ENCODE peak calls at places on chromosomes 13 and 19, in seven cellular contexts. M is tibial artery; U is IMR-90; L is uterus; C is neural progenitor cell; W is aorta; O is effector memory CD4-positive, alpha-beta T cell. K is an unnamed sample.

GRCh38 chr13:78182813-78183212 is 264.2 kb upstream of the EDNRB start:
- DNase-seq in M (no peak), U (no peak), L (no peak), C (no peak), W (no peak), O (no peak), K (no peak)

GRCh38 chr19:5691205-5691929 is 1.3 kb downstream of the RPL36 start:
- DNase-seq in M (peak; percentile 45), U (peak; percentile 31), L (peak; percentile 68), C (peak; percentile 45), W (no peak), O (peak; percentile 21), K (peak; percentile 81)

GRCh38 chr13:100887729-100888151 is 213.1 kb upstream of the TMTC4 start:
- DNase-seq in M (no peak), U (peak; percentile 82), L (no peak), C (no peak), W (no peak), O (no peak), K (no peak)

GRCh38 chr19:20247016-20247683 is 80.1 kb downstream of the ZNF486 start:
- DNase-seq in M (no peak), U (no peak), L (peak; percentile 56), C (peak; percentile 63), W (no peak), O (no peak), K (peak; percentile 16)

GRCh38 chr13:74052402-74052928 is 81.7 kb downstream of the KLF12 start:
- DNase-seq in M (peak; percentile 68), U (no peak), L (no peak), C (no peak), W (peak; percentile 87), O (no peak), K (no peak)

GRCh38 chr13:43003729-43004128 is 11.7 kb upstream of the EPSTI1 start:
- DNase-seq in M (no peak), U (no peak), L (no peak), C (no peak), W (no peak), O (no peak), K (no peak)

GRCh38 chr19:18514800-18515682 is 6.8 kb downstream of the ELL start:
- DNase-seq in M (peak; percentile 45), U (peak; percentile 67), L (peak; percentile 70), C (no peak), W (peak; percentile 86), O (peak; percentile 47), K (peak; percentile 51)

GRCh38 chr13:77002590-77003190 is 10.8 kb downstream of the CLN5 start:
- DNase-seq in M (no peak), U (peak; percentile 48), L (no peak), C (peak; percentile 40), W (no peak), O (no peak), K (no peak)

GRCh38 chr13:51731759-51732158 is 72.2 kb downstream of the DHRS12 start:
- DNase-seq in M (no peak), U (peak; percentile 54), L (no peak), C (no peak), W (no peak), O (no peak), K (no peak)

GRCh38 chr19:32287086-32287485 is 58.3 kb upstream of the ZNF507 start:
- DNase-seq in M (no peak), U (no peak), L (no peak), C (no peak), W (no peak), O (no peak), K (no peak)

GRCh38 chr13:114130131-114130707 is 2.2 kb downstream of the RASA3 start:
- DNase-seq in M (no peak), U (no peak), L (no peak), C (peak; percentile 57), W (no peak), O (no peak), K (no peak)

GRCh38 chr19:51131780-51132680 is 7.3 kb downstream of the SIGLEC9 start:
- DNase-seq in M (no peak), U (peak; percentile 38), L (no peak), C (peak; percentile 43), W (no peak), O (no peak), K (peak; percentile 69)
- H3K4me1 ChIP-seq in M (no peaks in the 10 kb centered on the region), U (peaks cover 2% of the 10 kb centered on the region), L (no peaks in the 10 kb centered on the region), C (no peaks in the 10 kb centered on the region), W (no peaks in the 10 kb centered on the region), O (peaks cover 23% of the 10 kb centered on the region), K (peaks cover 33% of the 10 kb centered on the region)

DNA sequence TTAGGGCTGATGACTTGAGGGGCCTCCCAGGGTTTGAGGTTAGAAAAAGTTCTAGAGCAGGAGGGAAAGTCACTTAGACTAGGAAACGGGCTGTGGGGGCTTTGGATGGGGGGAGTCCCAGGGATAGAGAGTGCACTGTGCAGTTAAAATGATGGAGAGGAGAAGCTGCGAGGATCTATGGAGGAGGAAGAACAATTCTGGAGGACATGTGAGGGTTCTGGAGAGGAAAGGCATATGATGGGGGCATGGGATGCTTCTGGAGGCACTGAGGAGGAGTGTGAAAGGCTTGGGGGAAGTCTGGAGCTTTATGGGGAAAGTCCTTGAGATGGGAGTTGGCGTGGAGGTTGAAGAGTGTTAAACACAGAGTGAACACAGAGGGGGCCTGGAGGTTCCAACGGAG is 2.2 kb downstream of the KCNC3 start:
- DNase-seq in M (no peak), U (no peak), L (no peak), C (no peak), W (peak; percentile 13), O (no peak), K (no peak)
- H3K27me3 ChIP-seq in M (no peaks in the 10 kb centered on the region), U (peaks cover 38% of the 10 kb centered on the region), L (peaks cover 25% of the 10 kb centered on the region), C (peaks cover 29% of the 10 kb centered on the region), W (no peaks in the 10 kb centered on the region), O (peaks cover 40% of the 10 kb centered on the region), K (peaks cover 61% of the 10 kb centered on the region)

DNA sequence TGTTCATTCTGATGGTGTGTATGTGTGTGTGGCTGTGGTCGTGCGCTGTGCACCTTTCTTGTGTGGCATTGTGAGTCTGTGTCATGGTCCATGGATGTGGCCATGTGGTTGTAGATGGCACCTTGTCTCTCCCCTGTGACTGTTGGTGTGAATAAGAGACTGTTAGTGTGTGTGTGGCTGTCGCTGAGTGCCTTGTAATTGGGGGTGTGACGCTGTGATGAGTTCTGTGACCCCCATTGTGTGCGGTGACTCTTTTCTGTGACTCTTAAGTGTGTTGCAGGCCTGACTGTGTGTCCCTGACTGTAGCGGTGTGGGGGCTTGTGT is 804 bp downstream of the PLPPR2 start:
- DNase-seq in M (no peak), U (no peak), L (no peak), C (no peak), W (no peak), O (no peak), K (no peak)
- H3K4me1 ChIP-seq in M (no peaks in the 10 kb centered on the region), U (peaks cover 8% of the 10 kb centered on the region), L (no peaks in the 10 kb centered on the region), C (peaks cover 3% of the 10 kb centered on the region), W (no peaks in the 10 kb centered on the region), O (peaks cover 6% of the 10 kb centered on the region), K (peaks cover 25% of the 10 kb centered on the region)

DNA sequence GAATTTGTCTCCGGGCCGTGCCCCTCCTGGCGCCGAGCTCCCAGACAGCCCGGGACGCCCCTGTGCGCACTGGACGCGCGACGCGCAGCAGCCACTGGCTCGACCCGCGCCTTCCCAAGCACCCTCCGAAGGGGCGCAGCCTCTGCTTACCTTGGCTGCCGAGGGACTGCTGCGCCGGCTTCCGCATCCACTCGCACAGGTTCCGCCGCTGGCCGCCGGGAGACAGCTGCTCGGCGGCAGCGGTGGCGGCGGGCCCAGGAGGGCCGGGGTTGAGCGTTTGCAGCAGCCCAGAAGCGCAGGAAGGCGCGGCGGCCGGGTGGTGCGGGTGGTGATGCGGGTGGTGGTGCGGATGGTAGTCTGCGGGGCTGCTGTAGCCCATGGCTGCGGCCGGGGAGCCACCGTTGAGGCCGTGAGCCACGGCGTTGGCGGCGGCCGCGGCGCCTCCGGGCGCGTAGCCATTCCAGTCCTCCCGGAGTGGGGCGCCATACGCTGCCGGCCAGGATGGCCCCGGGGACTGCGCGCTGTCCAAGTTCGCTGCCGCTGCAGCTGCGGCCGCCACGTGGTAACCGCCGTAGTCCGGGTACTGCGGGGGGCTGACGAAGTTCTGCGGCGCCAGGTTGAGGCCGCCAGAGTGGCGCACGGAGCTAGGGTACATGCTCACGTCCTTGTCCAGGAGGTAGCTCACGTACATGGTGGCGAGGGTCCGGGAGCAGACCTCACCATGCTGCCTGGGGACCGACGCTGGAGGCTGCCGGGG is 621 bp downstream of the CDX2 start:
- DNase-seq in M (no peak), U (no peak), L (no peak), C (peak; percentile 77), W (no peak), O (no peak), K (no peak)
- H3K27me3 ChIP-seq in M (no peaks in the 10 kb centered on the region), U (peaks cover 97% of the 10 kb centered on the region), L (peaks cover 6% of the 10 kb centered on the region), C (peaks cover 100% of the 10 kb centered on the region), W (no peaks in the 10 kb centered on the region), O (peaks cover 44% of the 10 kb centered on the region), K (peaks cover 100% of the 10 kb centered on the region)

DNA sequence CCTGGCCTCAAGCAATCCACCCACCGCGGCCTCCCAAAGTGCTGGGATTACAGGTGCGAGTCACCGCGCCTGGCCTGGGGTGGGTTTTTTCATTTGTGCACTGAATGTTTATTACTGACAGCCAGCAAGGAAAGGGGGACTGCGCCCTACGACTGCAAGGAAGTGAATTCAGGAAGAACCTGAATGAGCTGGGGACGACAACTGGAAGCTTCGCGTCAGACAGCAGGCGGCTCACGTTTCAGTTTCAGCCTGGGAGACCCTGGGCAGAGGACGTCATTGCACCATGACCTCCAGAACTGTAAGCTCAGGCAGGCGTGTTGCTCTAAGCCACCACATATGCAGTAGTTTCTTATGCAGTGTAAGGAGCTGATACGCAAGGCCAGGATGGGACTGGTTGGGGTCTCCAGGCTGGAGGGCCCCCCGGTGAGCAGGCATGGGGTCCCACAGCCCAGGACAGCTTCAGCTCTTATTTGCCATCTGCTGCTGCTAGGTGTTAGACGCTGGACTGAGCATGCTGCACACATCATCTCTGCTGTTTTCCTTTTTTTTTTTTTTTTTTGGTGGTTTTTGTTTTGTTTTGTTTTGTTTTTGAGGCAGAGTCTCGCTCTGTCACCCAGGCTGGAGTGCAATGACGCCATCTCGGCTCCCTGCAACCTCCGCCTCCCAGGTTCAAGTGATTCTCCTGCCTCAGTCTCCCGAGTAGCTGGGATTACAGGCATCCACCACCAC is 66.6 kb downstream of the GADD45B start:
- DNase-seq in M (no peak), U (peak; percentile 71), L (no peak), C (no peak), W (peak; percentile 61), O (no peak), K (peak; percentile 20)
- H3K4me1 ChIP-seq in M (peaks cover 17% of the 10 kb centered on the region), U (peaks cover 33% of the 10 kb centered on the region), L (peaks cover 19% of the 10 kb centered on the region), C (peaks cover 31% of the 10 kb centered on the region), W (no peaks in the 10 kb centered on the region), O (peaks cover 11% of the 10 kb centered on the region), K (peaks cover 76% of the 10 kb centered on the region)

GRCh38 chr19:55160986-55161365 is 3.4 kb upstream of the TNNI3 start:
- DNase-seq in M (no peak), U (no peak), L (no peak), C (no peak), W (no peak), O (no peak), K (no peak)
- H3K27me3 ChIP-seq in M (no peaks in the 10 kb centered on the region), U (peaks cover 37% of the 10 kb centered on the region), L (peaks cover 20% of the 10 kb centered on the region), C (peaks cover 40% of the 10 kb centered on the region), W (no peaks in the 10 kb centered on the region), O (peaks cover 54% of the 10 kb centered on the region), K (peaks cover 69% of the 10 kb centered on the region)

GRCh38 chr19:46306501-46306900 is 9.7 kb downstream of the HIF3A start:
- DNase-seq in M (no peak), U (no peak), L (no peak), C (no peak), W (no peak), O (no peak), K (no peak)
- H3K4me1 ChIP-seq in M (no peaks in the 10 kb centered on the region), U (no peaks in the 10 kb centered on the region), L (peaks cover 7% of the 10 kb centered on the region), C (peaks cover 7% of the 10 kb centered on the region), W (no peaks in the 10 kb centered on the region), O (no peaks in the 10 kb centered on the region), K (peaks cover 60% of the 10 kb centered on the region)